ENCODE peak calls at places on chromosomes 4 and X, in nine cellular contexts. B is neural crest cell; H is ovary; G is CD4-positive, alpha-beta memory T cell; C is Jurkat, Clone E6-1; V is glutamatergic neuron; F is T-helper 17 cell; E is stimulated activated CD4-positive, alpha-beta T cell treated with anti-CD3 and anti-CD28 coated beads, Interleukin-12 subunit alpha, Interleukin-12 subunit beta, amount 100 ng/mL, for 24 hours; I is effector CD4-positive, alpha-beta T cell. R is an unnamed sample.

GRCh38 chr4:175470141-175470540 is 341.9 kb downstream of the GPM6A start:
- DNase-seq in B (no peak), H (no peak), G (no peak), C (no peak), V (no peak), F (no peak), E (no peak), I (no peak), R (no peak)

GRCh38 chr4:153939570-153939969 is 150.7 kb upstream of the SFRP2 start:
- DNase-seq in B (no peak), H (no peak), G (no peak), C (no peak), V (no peak), F (no peak), E (no peak), I (no peak), R (no peak)

GRCh38 chrX:152932598-152933175 is 34.8 kb downstream of the ZNF185 start:
- DNase-seq in B (no peak), H (no peak), G (no peak), C (no peak), V (no peak), F (no peak), E (no peak), I (no peak), R (no peak)

GRCh38 chr4:138702471-138702870 is 313.1 kb upstream of the NOCT start:
- DNase-seq in B (no peak), H (no peak), G (no peak), C (no peak), V (no peak), F (no peak), E (no peak), I (no peak), R (no peak)

GRCh38 chr4:1784789-1785591 is 8.1 kb upstream of the FGFR3 start:
- DNase-seq in B (no peak), H (no peak), G (no peak), C (no peak), V (no peak), F (no peak), E (no peak), I (no peak), R (peak; percentile 83)

GRCh38 chr4:81032805-81033684 is 2.5 kb downstream of the BMP3 start:
- DNase-seq in B (no peak), H (no peak), G (no peak), C (no peak), V (no peak), F (no peak), E (no peak), I (no peak), R (no peak)

GRCh38 chr4:177595413-177595812 is 153.2 kb upstream of the AGA start:
- DNase-seq in B (no peak), H (no peak), G (no peak), C (no peak), V (no peak), F (no peak), E (no peak), I (no peak), R (no peak)

GRCh38 chrX:33149580-33149979 is 61.8 kb downstream of the DMD start:
- DNase-seq in B (no peak), H (no peak), G (no peak), C (no peak), V (no peak), F (no peak), E (no peak), I (no peak), R (no peak)

GRCh38 chrX:154607370-154607769 is 11.7 kb downstream of the CTAG1B start:
- DNase-seq in B (no peak), H (no peak), G (no peak), C (no peak), V (no peak), F (no peak), E (no peak), I (no peak), R (no peak)

GRCh38 chrX:47390676-47391234 is 20.4 kb downstream of the ZNF157 start:
- DNase-seq in B (no peak), H (no peak), G (no peak), C (no peak), V (no peak), F (no peak), E (no peak), I (no peak), R (no peak)

GRCh38 chr4:6355052-6355451 is 85.4 kb downstream of the WFS1 start:
- DNase-seq in B (no peak), H (no peak), G (no peak), C (no peak), V (no peak), F (no peak), E (no peak), I (no peak), R (no peak)

GRCh38 chr4:2767046-2767704 is 11.0 kb upstream of the TNIP2 start:
- DNase-seq in B (no peak), H (no peak), G (no peak), C (no peak), V (no peak), F (no peak), E (no peak), I (no peak), R (no peak)

GRCh38 chr4:24881508-24882071 is 31.3 kb downstream of the CCDC149 start:
- DNase-seq in B (no peak), H (no peak), G (no peak), C (no peak), V (no peak), F (no peak), E (no peak), I (no peak), R (no peak)

GRCh38 chr4:1983053-1983845 is 25.5 kb downstream of the NELFA start:
- DNase-seq in B (no peak), H (no peak), G (no peak), C (no peak), V (no peak), F (no peak), E (no peak), I (no peak), R (no peak)

GRCh38 chrX:9816094-9816700 is 30.0 kb downstream of the SHROOM2 start:
- DNase-seq in B (no peak), H (no peak), G (no peak), C (no peak), V (no peak), F (no peak), E (no peak), I (no peak), R (peak; percentile 39)

GRCh38 chrX:132592880-132593279 is 104.0 kb upstream of the MBNL3 start:
- DNase-seq in B (peak; percentile 9), H (no peak), G (peak; percentile 8), C (no peak), V (no peak), F (no peak), E (no peak), I (no peak), R (peak; percentile 43)

GRCh38 chr4:20615492-20616136 is 84.6 kb upstream of the PACRGL start:
- DNase-seq in B (no peak), H (no peak), G (no peak), C (no peak), V (no peak), F (no peak), E (no peak), I (no peak), R (no peak)

GRCh38 chrX:148633509-148633908 is 133.1 kb downstream of the AFF2 start:
- DNase-seq in B (no peak), H (no peak), G (no peak), C (no peak), V (no peak), F (no peak), E (no peak), I (no peak), R (no peak)

GRCh38 chr4:146165840-146166239 is 9.7 kb upstream of the LSM6 start:
- DNase-seq in B (no peak), H (no peak), G (no peak), C (no peak), V (no peak), F (no peak), E (no peak), I (no peak), R (no peak)

GRCh38 chr4:57374866-57375595 is 264.8 kb upstream of the IGFBP7 start:
- DNase-seq in B (no peak), H (no peak), G (no peak), C (no peak), V (no peak), F (no peak), E (no peak), I (no peak), R (peak; percentile 18)

GRCh38 chr4:85995361-85995760 is 364.5 kb downstream of the MAPK10 start:
- DNase-seq in B (no peak), H (no peak), G (no peak), C (no peak), V (no peak), F (no peak), E (no peak), I (no peak), R (no peak)

GRCh38 chr4:56139241-56139827 is 190.6 kb downstream of the CEP135 start:
- DNase-seq in B (no peak), H (no peak), G (no peak), C (no peak), V (no peak), F (no peak), E (no peak), I (no peak), R (no peak)

GRCh38 chr4:39406763-39407583 is at the start of gene KLB:
- DNase-seq in B (no peak), H (no peak), G (no peak), C (no peak), V (peak; percentile 24), F (no peak), E (no peak), I (no peak), R (no peak)

GRCh38 chr4:77193511-77194236 is 36.7 kb downstream of the CCNG2 start:
- DNase-seq in B (no peak), H (no peak), G (peak; percentile 70), C (peak; percentile 23), V (no peak), F (peak; percentile 55), E (peak; percentile 60), I (peak; percentile 56), R (peak; percentile 78)

GRCh38 chr4:23728971-23729370 is 160.9 kb downstream of the PPARGC1A start:
- DNase-seq in B (no peak), H (no peak), G (no peak), C (no peak), V (no peak), F (no peak), E (no peak), I (no peak), R (no peak)

GRCh38 chr4:76251448-76252270 is at the start of gene FAM47E:
- DNase-seq in B (peak; percentile 72), H (peak; percentile 37), G (peak; percentile 35), C (no peak), V (peak; percentile 91), F (peak; percentile 13), E (no peak), I (no peak), R (peak; percentile 96)

GRCh38 chr4:48602222-48602621 is 112.2 kb downstream of the ZAR1 start:
- DNase-seq in B (no peak), H (no peak), G (no peak), C (no peak), V (no peak), F (no peak), E (no peak), I (no peak), R (no peak)

GRCh38 chr4:173932701-173933100 is 350.8 kb downstream of the FBXO8 start:
- DNase-seq in B (no peak), H (no peak), G (no peak), C (no peak), V (no peak), F (no peak), E (no peak), I (no peak), R (no peak)

GRCh38 chrX:15146515-15146914 is 123.4 kb downstream of the ASB9 start:
- DNase-seq in B (peak; percentile 37), H (no peak), G (no peak), C (no peak), V (peak; percentile 44), F (no peak), E (no peak), I (no peak), R (peak; percentile 42)

GRCh38 chr4:132737344-132737743 is 411.8 kb upstream of the PCDH10 start:
- DNase-seq in B (no peak), H (no peak), G (no peak), C (no peak), V (peak; percentile 22), F (no peak), E (no peak), I (no peak), R (peak; percentile 3)

GRCh38 chr4:147735413-147736301 is 3.8 kb downstream of the ARHGAP10 start:
- DNase-seq in B (no peak), H (no peak), G (no peak), C (no peak), V (no peak), F (no peak), E (no peak), I (no peak), R (peak; percentile 54)